ENCODE peak calls at places on chromosomes 16 and 17, in five cellular contexts. Z is foreskin fibroblast, J is body of pancreas, B is adrenal gland, A is right cardiac atrium. N is an unnamed sample.

GRCh38 chr16:83994087-83994486 is 26.0 kb downstream of the NECAB2 start:
- DNase-seq in Z (peak), B (peak), A (no peak), J (no peak), N (no peak)

GRCh38 chr16:25177512-25177830 is 39.3 kb upstream of the AQP8 start:
- DNase-seq in Z (no peak), A (no peak), J (no peak), B (no peak), N (no peak)

GRCh38 chr16:52068447-52069074 is 478.4 kb downstream of the TOX3 start:
- DNase-seq in B (no peak), Z (no peak), A (no peak), J (peak), N (no peak)

GRCh38 chr17:29386760-29387159 is 3.4 kb upstream of the TAOK1 start:
- DNase-seq in Z (no peak), J (no peak), A (no peak), B (no peak), N (no peak)

GRCh38 chr17:63828936-63829335 is 1.5 kb upstream of the FTSJ3 start:
- DNase-seq in Z (no peak), J (no peak), B (no peak), A (no peak), N (no peak)

GRCh38 chr17:46061435-46061834 is 62.4 kb downstream of the STH start:
- DNase-seq in B (no peak), J (no peak), A (no peak), Z (no peak), N (no peak)

GRCh38 chr17:72887322-72887721 is 205.2 kb downstream of the SLC39A11 start:
- DNase-seq in A (no peak), J (no peak), Z (no peak), B (no peak), N (no peak)

GRCh38 chr17:16971458-16972338 is at the start of gene TNFRSF13B:
- DNase-seq in B (no peak), J (no peak), A (no peak), Z (no peak), N (no peak)

GRCh38 chr16:53024045-53024444 is 28.7 kb downstream of the CHD9NB start:
- DNase-seq in Z (no peak), B (no peak), A (no peak), J (no peak), N (no peak)

GRCh38 chr17:35089846-35090193 is 26.3 kb upstream of the RFFL start:
- DNase-seq in J (no peak), B (no peak), Z (peak), A (no peak), N (no peak)

GRCh38 chr16:80407265-80407987 is 133.4 kb upstream of the DYNLRB2 start:
- DNase-seq in J (no peak), Z (no peak), A (no peak), B (no peak), N (no peak)

GRCh38 chr16:54062361-54063346 is 223.9 kb downstream of the IRX3 start:
- DNase-seq in Z (no peak), A (no peak), B (no peak), J (no peak), N (peak)

GRCh38 chr17:37570527-37571093 is 38.6 kb downstream of the SYNRG start:
- DNase-seq in B (peak), A (no peak), J (peak), Z (peak), N (peak)

GRCh38 chr17:36937001-36937960 is at the start of gene LHX1:
- DNase-seq in A (no peak), Z (no peak), B (no peak), J (no peak), N (no peak)

GRCh38 chr16:59459811-59460210 is 725.7 kb upstream of the GOT2 start:
- DNase-seq in J (no peak), B (no peak), Z (no peak), A (no peak), N (no peak)

GRCh38 chr17:27244481-27245223 is 49.3 kb upstream of the WSB1 start:
- DNase-seq in Z (peak), J (peak), B (peak), A (peak), N (no peak)

GRCh38 chr17:35896011-35896587 is 15.9 kb upstream of the CCL5 start:
- DNase-seq in Z (no peak), B (no peak), A (no peak), J (no peak), N (no peak)

GRCh38 chr16:85002643-85003042 is 8.7 kb downstream of the ZDHHC7 start:
- DNase-seq in Z (no peak), J (no peak), B (no peak), A (peak), N (no peak)

GRCh38 chr16:921321-921905 is 49.4 kb downstream of the LMF1 start:
- DNase-seq in J (no peak), Z (no peak), B (no peak), A (peak), N (no peak)

GRCh38 chr17:64095144-64095882 is 34.6 kb downstream of the ERN1 start:
- DNase-seq in B (no peak), J (peak), Z (no peak), A (no peak), N (no peak)

GRCh38 chr16:7849891-7850290 is 517.2 kb downstream of the RBFOX1 start:
- DNase-seq in Z (no peak), A (no peak), B (no peak), J (peak), N (no peak)

GRCh38 chr16:84423416-84423837 is 55.1 kb downstream of the ATP2C2 start:
- DNase-seq in J (no peak), B (no peak), Z (peak), A (no peak), N (peak)

GRCh38 chr17:2025220-2025621 is at the start of gene RTN4RL1:
- DNase-seq in Z (no peak), J (peak), B (peak), A (peak), N (peak)

GRCh38 chr16:6335072-6335471 is 997.6 kb upstream of the RBFOX1 start:
- DNase-seq in Z (no peak), A (no peak), B (no peak), J (no peak), N (no peak)

DNA sequence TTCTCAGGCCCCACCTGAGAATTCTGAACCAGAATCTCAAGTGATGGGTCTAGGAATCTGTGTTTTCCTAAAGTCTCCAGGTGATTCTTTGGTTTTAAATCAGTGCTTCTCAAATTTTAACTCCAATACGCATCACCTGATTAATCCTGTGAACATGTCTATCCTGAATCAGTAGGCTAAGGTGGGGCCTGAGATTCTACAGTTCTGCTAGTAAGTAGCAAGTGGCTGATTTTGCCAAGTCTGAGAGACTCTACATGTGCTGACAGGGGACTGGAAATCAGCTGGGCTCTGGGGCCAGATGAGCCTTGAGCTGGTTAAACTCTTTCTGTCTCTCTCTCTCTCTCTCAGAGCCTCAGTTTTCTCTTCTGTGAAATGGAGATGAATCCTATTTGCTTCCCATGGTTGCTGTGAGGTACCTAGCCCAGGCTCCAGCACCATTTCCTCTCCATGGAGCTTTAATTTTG is 9.0 kb downstream of the CCR7 start:
- DNase-seq in J (no peak), B (no peak), Z (no peak), A (no peak), N (no peak)
- H3K4me3 ChIP-seq in J (no peak), B (no peak), Z (no peak), A (no peak), N (no peak)

DNA sequence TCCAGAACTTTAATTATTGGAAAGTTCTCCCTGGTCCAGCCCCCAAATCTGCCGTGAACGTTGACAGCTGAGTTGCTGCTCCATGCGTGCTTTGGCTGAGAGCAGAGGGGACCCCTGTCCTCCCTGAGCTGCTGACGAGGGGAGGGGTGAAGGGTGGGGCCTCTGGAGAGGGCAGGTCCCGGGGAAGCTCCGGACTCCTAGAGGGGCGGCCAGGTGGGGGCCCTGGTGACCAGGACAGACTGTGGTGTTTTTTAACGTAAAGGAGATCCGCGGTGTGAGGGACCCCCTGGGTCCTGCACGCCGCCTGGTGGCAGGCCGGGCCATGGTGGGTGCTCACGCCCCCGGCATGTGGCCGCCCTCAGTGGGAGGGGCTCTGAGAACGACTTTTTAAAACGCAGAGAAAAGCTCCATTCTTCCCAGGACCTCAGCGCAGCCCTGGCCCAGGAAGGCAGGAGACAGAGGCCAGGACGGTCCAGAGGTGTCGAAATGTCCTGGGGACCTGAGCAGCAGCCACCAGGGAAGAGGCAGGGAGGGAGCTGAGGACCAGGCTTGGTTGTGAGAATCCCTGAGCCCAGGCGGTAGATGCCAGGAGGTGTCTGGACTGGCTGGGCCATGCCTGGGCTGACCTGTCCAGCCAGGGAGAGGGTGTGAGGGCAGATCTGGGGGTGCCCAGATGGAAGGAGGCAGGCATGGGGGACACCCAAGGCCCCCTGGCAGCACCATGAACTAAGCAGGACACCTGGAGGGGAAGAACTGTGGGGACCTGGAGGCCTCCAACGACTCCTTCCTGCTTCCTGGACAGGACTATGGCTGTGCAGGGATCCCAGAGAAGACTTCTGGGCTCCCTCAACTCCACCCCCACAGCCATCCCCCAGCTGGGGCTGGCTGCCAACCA is at the start of gene MC1R:
- DNase-seq in B (no peak), Z (peak), A (peak), J (no peak), N (peak)
- H3K4me3 ChIP-seq in B (no peak), Z (peak), A (peak), J (no peak), N (peak)

GRCh38 chr17:82370471-82371332 is 863 bp upstream of the UTS2R start:
- DNase-seq in B (no peak), Z (no peak), J (no peak), A (no peak), N (no peak)
- H3K4me3 ChIP-seq in B (no peak), Z (peak), J (no peak), A (peak), N (no peak)

DNA sequence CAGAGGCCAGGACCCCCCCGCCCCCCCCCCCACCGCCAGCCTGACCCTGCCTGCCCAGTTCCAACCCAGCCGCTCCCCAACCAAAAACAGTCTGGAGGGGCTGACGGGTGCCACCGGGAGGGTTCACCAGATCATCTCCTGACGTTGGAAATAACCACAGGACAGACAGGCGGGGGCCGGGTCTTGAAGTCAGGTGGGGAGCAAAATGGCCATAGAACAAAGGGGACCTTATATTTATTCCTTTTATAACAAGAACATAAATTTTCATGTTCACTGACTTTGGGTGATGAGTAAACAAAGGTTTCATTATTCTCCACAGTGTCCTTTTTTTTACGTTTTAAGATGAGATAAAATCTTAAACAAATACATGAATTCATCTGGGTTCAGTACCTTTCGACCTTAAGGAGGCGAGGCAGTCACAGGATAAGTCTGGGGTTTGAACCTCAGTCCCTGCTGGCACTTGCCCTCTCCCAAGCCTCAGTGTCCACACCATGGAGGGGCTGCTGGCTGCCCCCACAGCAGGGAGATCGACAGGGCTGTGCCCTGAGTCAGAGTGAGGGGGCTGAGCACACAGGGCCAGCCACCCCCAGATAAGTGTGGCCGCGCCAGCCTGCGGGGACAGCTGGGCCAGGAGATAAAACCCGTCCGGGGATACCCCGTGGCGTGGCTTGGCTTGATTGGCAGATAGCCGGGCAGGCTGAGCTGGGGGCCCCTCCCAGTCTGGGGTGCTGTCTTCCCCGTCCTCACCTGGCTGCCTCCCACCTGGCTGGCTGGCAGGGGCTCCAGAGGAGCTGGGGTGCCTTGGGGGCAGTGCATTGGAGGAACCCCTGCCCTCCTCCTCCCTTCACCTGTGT is 15.0 kb downstream of the SLC7A5 start:
- DNase-seq in B (no peak), J (no peak), A (no peak), Z (no peak), N (peak)
- H3K4me3 ChIP-seq in B (no peak), J (no peak), A (no peak), Z (peak), N (peak)

N was measured in CD4-positive, CD25-positive, alpha-beta regulatory T cell.